ENCODE peak calls at places on chromosomes 1 and 21, in seven cellular contexts. K is neural crest cell; M is GM23338; G is KG1; O is central memory CD8-positive, alpha-beta T cell; Z is mesothelial cell of epicardium; B is heart left ventricle. T is an unnamed sample.

GRCh38 chr21:28099296-28099695 is 893.4 kb downstream of the LTN1 start:
- DNase-seq in K (no peak), O (no peak), G (no peak), B (peak; percentile 60), Z (no peak), M (no peak), T (no peak)

GRCh38 chr1:202965441-202965821 is 1.6 kb downstream of the CYB5R1 start:
- DNase-seq in M (no peak), Z (no peak), K (no peak), O (no peak), G (no peak), B (no peak), T (no peak)

GRCh38 chr1:55955237-55955636 is 624.1 kb downstream of the PLPP3 start:
- DNase-seq in Z (no peak), B (no peak), K (no peak), G (no peak), M (no peak), O (no peak), T (no peak)

GRCh38 chr1:2605754-2606003 is 19.1 kb downstream of the PRXL2B start:
- DNase-seq in B (no peak), K (no peak), M (no peak), G (no peak), Z (no peak), O (no peak), T (no peak)

GRCh38 chr21:34983680-34984086 is 65.4 kb downstream of the RUNX1 start:
- DNase-seq in O (no peak), B (no peak), M (no peak), K (no peak), Z (no peak), G (no peak), T (no peak)

GRCh38 chr1:153386500-153386901 is 4.4 kb downstream of the S100A8 start:
- DNase-seq in G (no peak), O (no peak), K (no peak), B (peak; percentile 52), M (no peak), Z (no peak), T (no peak)

GRCh38 chr1:97038410-97038809 is 316.8 kb downstream of the PTBP2 start:
- DNase-seq in M (no peak), G (no peak), B (no peak), Z (no peak), O (no peak), K (no peak), T (no peak)

GRCh38 chr1:241770115-241770514 is 77.9 kb upstream of the EXO1 start:
- DNase-seq in M (peak; percentile 29), K (no peak), Z (no peak), O (no peak), G (no peak), B (no peak), T (no peak)

GRCh38 chr1:179079113-179079761 is 2.6 kb upstream of the TOR3A start:
- DNase-seq in G (peak; percentile 4), O (peak; percentile 40), K (peak; percentile 45), M (peak; percentile 89), Z (peak; percentile 44), B (peak; percentile 58), T (peak; percentile 77)

GRCh38 chr1:164683235-164683634 is 124.3 kb downstream of the PBX1 start:
- DNase-seq in G (no peak), K (no peak), Z (no peak), B (no peak), M (no peak), O (no peak), T (no peak)

T was measured in neural progenitor cell.